ENCODE peak calls at places on chromosomes 7 and 10, in eight cellular contexts. Z, J, W, K, H, V, I and A are unnamed samples.

GRCh38 chr7:3738964-3739363 is 437.9 kb downstream of the SDK1 start:
- DNase-seq in Z (no peak), J (no peak), W (no peak), K (no peak), H (no peak), V (no peak), I (no peak), A (no peak)

GRCh38 chr7:39459606-39460090 is 106.6 kb upstream of the YAE1 start:
- DNase-seq in Z (no peak), J (no peak), W (no peak), K (peak; percentile 6), H (no peak), V (no peak), I (no peak), A (no peak)

GRCh38 chr7:26372738-26373137 is 81.1 kb downstream of the SNX10 start:
- DNase-seq in Z (no peak), J (no peak), W (no peak), K (no peak), H (no peak), V (no peak), I (no peak), A (no peak)

GRCh38 chr7:100799037-100799896 is 28.1 kb downstream of the EPHB4 start:
- DNase-seq in Z (peak; percentile 77), J (peak; percentile 2), W (peak; percentile 9), K (peak; percentile 52), H (peak; percentile 52), V (peak; percentile 48), I (peak; percentile 65), A (peak; percentile 62)

GRCh38 chr7:123867220-123867619 is 22.3 kb downstream of the HYAL4 start:
- DNase-seq in Z (peak; percentile 39), J (no peak), W (no peak), K (no peak), H (no peak), V (no peak), I (no peak), A (no peak)

GRCh38 chr10:117462424-117462792 is 80.1 kb upstream of the EMX2 start:
- DNase-seq in Z (no peak), J (no peak), W (no peak), K (no peak), H (no peak), V (no peak), I (peak; percentile 6), A (peak; percentile 62)

GRCh38 chr10:17123062-17123661 is 6.4 kb downstream of the CUBN start:
- DNase-seq in Z (peak; percentile 17), J (no peak), W (no peak), K (peak; percentile 57), H (peak; percentile 87), V (no peak), I (no peak), A (peak; percentile 81)

GRCh38 chr10:111384556-111384955 is 307.7 kb downstream of the ADRA2A start:
- DNase-seq in Z (no peak), J (no peak), W (no peak), K (peak; percentile 50), H (peak; percentile 51), V (no peak), I (no peak), A (no peak)

GRCh38 chr10:132443605-132443997 is 46.6 kb downstream of the PWWP2B start:
- DNase-seq in Z (peak; percentile 57), J (peak; percentile 50), W (peak; percentile 50), K (peak; percentile 73), H (no peak), V (no peak), I (no peak), A (peak; percentile 39)

GRCh38 chr7:28245108-28245868 is 64.7 kb upstream of the JAZF1 start:
- DNase-seq in Z (no peak), J (no peak), W (no peak), K (no peak), H (no peak), V (no peak), I (no peak), A (no peak)

GRCh38 chr10:92387289-92387940 is 96.4 kb downstream of the MARCHF5 start:
- DNase-seq in Z (peak; percentile 58), J (no peak), W (no peak), K (peak; percentile 43), H (peak; percentile 46), V (no peak), I (peak; percentile 50), A (peak; percentile 82)

GRCh38 chr7:158355456-158356065 is 232.1 kb downstream of the PTPRN2 start:
- DNase-seq in Z (peak; percentile 29), J (no peak), W (no peak), K (no peak), H (no peak), V (no peak), I (no peak), A (no peak)